ENCODE peak calls at places on chromosomes 5 and 9, in five cellular contexts. I is Peyer's patch, T is mesendoderm, Z is adrenal gland, O is body of pancreas. D is an unnamed sample.

GRCh38 chr5:118687085-118687484 is 301.3 kb downstream of the DTWD2 start:
- DNase-seq in I (no peak), T (no peak), Z (no peak), O (no peak), D (no peak)

GRCh38 chr9:89600831-89601230 is 4.0 kb upstream of the GADD45G start:
- DNase-seq in I (no peak), T (no peak), Z (peak; percentile 11), O (no peak), D (no peak)

GRCh38 chr9:114855488-114855887 is 49.6 kb upstream of the TNFSF15 start:
- DNase-seq in I (no peak), T (no peak), Z (no peak), O (no peak), D (no peak)

GRCh38 chr5:180180198-180180820 is 28.7 kb downstream of the RASGEF1C start:
- DNase-seq in I (no peak), T (no peak), Z (no peak), O (no peak), D (peak; percentile 32)

GRCh38 chr5:31962321-31962720 is 211.8 kb downstream of the GOLPH3 start:
- DNase-seq in I (no peak), T (peak; percentile 57), Z (no peak), O (no peak), D (no peak)

GRCh38 chr9:109709881-109710280 is 70.1 kb upstream of the PALM2AKAP2 start:
- DNase-seq in I (no peak), T (no peak), Z (no peak), O (no peak), D (no peak)

GRCh38 chr5:97167435-97167834 is 15.6 kb downstream of the RIOK2 start:
- DNase-seq in I (no peak), T (no peak), Z (no peak), O (no peak), D (no peak)

GRCh38 chr5:87367243-87367642 is 45.5 kb downstream of the CCNH start:
- DNase-seq in I (no peak), T (no peak), Z (no peak), O (peak; percentile 39), D (no peak)

GRCh38 chr9:113634597-113635515 is 171.3 kb downstream of the RGS3 start:
- DNase-seq in I (no peak), T (peak; percentile 86), Z (peak; percentile 7), O (no peak), D (no peak)

GRCh38 chr9:116144555-116144954 is 9.0 kb upstream of the PAPPA start:
- DNase-seq in I (no peak), T (no peak), Z (no peak), O (no peak), D (no peak)

GRCh38 chr5:67998709-67999251 is 216.8 kb upstream of the PIK3R1 start:
- DNase-seq in I (no peak), T (peak; percentile 24), Z (peak; percentile 81), O (peak; percentile 76), D (peak; percentile 87)

GRCh38 chr5:89572696-89573095 is 689.7 kb upstream of the MEF2C start:
- DNase-seq in I (no peak), T (peak; percentile 13), Z (no peak), O (no peak), D (no peak)

GRCh38 chr9:12958279-12958678 is 183.5 kb downstream of the LURAP1L start:
- DNase-seq in I (no peak), T (peak; percentile 41), Z (no peak), O (no peak), D (no peak)

GRCh38 chr5:16712178-16712577 is 95.4 kb upstream of the RETREG1 start:
- DNase-seq in I (no peak), T (no peak), Z (no peak), O (no peak), D (no peak)

GRCh38 chr9:2413196-2413840 is 208.3 kb upstream of the VLDLR start:
- DNase-seq in I (no peak), T (no peak), Z (no peak), O (peak; percentile 77), D (no peak)

GRCh38 chr5:142364251-142365145 is 39.7 kb upstream of the SPRY4 start:
- DNase-seq in I (peak; percentile 28), T (peak; percentile 53), Z (peak; percentile 62), O (no peak), D (no peak)

GRCh38 chr9:138052635-138053320 is 175.2 kb downstream of the CACNA1B start:
- DNase-seq in I (no peak), T (no peak), Z (no peak), O (no peak), D (no peak)

GRCh38 chr9:15180124-15180523 is 126.9 kb downstream of the TTC39B start:
- DNase-seq in I (no peak), T (no peak), Z (no peak), O (no peak), D (no peak)

GRCh38 chr5:82551220-82551619 is 273.1 kb upstream of the RPS23 start:
- DNase-seq in I (no peak), T (no peak), Z (no peak), O (no peak), D (no peak)

GRCh38 chr5:1799602-1800469 is at the start of gene MRPL36:
- DNase-seq in I (peak; percentile 94), T (peak; percentile 95), Z (peak; percentile 94), O (peak; percentile 95), D (peak; percentile 92)

GRCh38 chr5:167639761-167640160 is 651.7 kb upstream of the WWC1 start:
- DNase-seq in I (no peak), T (no peak), Z (no peak), O (no peak), D (no peak)

GRCh38 chr9:127539982-127540663 is 72.0 kb upstream of the STXBP1 start:
- DNase-seq in I (no peak), T (no peak), Z (no peak), O (peak; percentile 80), D (no peak)

GRCh38 chr5:16812448-16812847 is 123.6 kb downstream of the MYO10 start:
- DNase-seq in I (no peak), T (no peak), Z (no peak), O (no peak), D (no peak)

GRCh38 chr5:173888473-173889135 is 455 bp downstream of the CPEB4 start:
- DNase-seq in I (no peak), T (peak; percentile 26), Z (no peak), O (no peak), D (no peak)

GRCh38 chr5:173885481-173886010 is 2.6 kb upstream of the CPEB4 start:
- DNase-seq in I (peak; percentile 38), T (peak; percentile 55), Z (peak; percentile 38), O (no peak), D (no peak)

GRCh38 chr5:173890195-173890951 is 2.2 kb downstream of the CPEB4 start:
- DNase-seq in I (no peak), T (peak; percentile 57), Z (peak; percentile 70), O (no peak), D (no peak)

GRCh38 chr5:173886157-173886556 is 2.0 kb upstream of the CPEB4 start:
- DNase-seq in I (no peak), T (no peak), Z (no peak), O (no peak), D (no peak)

GRCh38 chr5:173887610-173888472 is at the start of gene CPEB4:
- DNase-seq in I (peak; percentile 100), T (peak; percentile 100), Z (peak; percentile 100), O (peak; percentile 100), D (peak; percentile 100)
- H3K4me1 ChIP-seq in I (peaks cover 17% of the 10 kb centered on the region), T (peaks cover 1% of the 10 kb centered on the region), Z (no peaks in the 10 kb centered on the region), O (peaks cover 19% of the 10 kb centered on the region), D (no peaks in the 10 kb centered on the region)

DNA sequence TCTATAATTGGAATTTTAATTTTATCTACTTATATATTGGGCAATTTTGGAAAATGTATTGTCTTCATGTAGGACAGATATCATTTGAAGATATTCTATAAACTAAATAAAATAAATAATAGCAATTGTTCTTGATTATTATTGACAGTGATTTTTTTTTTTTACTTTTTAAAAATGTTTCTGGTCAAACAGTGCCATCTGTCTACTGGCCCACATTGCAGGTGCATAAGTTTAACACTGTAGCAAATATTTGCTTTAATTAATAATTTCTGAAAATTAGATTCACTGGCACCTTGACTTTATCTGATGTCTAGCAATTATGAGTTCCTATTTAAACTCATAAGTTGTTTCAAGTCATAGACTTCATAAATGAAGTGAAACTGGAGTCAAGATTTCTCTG is 41.1 kb upstream of the ISOC1 start:
- DNase-seq in I (no peak), T (no peak), Z (no peak), O (no peak), D (no peak)
- H3K36me3 ChIP-seq in I (no peaks in the 10 kb centered on the region), T (no peaks in the 10 kb centered on the region), Z (no peaks in the 10 kb centered on the region), O (no peaks in the 10 kb centered on the region), D (no peaks in the 10 kb centered on the region)

DNA sequence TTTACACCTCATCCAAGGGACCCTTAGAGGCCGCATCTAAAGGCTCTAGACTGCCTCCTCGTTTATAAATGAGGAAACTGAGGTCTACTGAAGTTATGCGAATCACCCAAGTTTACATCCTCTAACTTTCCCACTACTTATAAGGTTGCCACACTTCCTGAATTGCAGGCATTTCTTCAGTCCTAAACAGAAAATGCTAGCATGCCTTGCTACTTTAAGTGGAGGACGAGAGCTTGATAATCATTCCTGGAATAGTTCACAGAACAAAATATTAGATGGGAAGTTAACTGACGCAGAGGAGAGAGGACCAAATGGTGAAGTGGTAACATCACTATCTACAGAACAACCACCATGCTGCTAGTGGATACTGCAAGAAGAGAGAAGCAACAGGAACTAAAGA is 85.8 kb downstream of the GNAQ start:
- DNase-seq in I (no peak), T (no peak), Z (no peak), O (no peak), D (no peak)
- H3K4me1 ChIP-seq in I (no peaks in the 10 kb centered on the region), T (peaks cover 9% of the 10 kb centered on the region), Z (no peaks in the 10 kb centered on the region), O (peaks cover 43% of the 10 kb centered on the region), D (no peaks in the 10 kb centered on the region)

GRCh38 chr9:122307925-122308324 is 43.2 kb downstream of the MRRF start:
- DNase-seq in I (no peak), T (no peak), Z (peak; percentile 34), O (no peak), D (no peak)

GRCh38 chr9:122302541-122302940 is 37.9 kb downstream of the MRRF start:
- DNase-seq in I (no peak), T (no peak), Z (no peak), O (no peak), D (no peak)

GRCh38 chr9:122309861-122310260 is 45.2 kb downstream of the MRRF start:
- DNase-seq in I (no peak), T (no peak), Z (no peak), O (no peak), D (no peak)

DNA sequence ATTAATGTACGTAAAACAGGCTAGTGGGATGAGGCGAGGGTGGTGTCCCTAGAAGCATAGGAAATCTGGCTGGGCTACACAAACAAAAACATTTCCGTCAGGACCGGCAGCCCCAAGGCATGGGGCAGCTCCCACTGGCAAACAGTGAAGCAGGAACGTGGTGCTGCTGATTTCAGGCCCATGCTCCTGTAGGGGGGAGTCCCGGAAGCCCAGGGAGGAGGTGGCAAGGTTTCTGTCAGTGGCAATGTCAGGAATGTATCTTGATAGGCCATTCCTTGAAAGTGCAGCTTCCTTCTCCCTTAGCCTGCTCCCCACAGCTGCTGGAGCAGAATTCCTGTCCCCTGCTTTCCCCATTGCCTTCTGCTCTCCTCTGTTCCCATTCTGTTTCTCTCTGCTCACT is 42.4 kb downstream of the MRRF start:
- DNase-seq in I (no peak), T (peak; percentile 57), Z (no peak), O (no peak), D (no peak)
- H3K36me3 ChIP-seq in I (no peaks in the 10 kb centered on the region), T (no peaks in the 10 kb centered on the region), Z (no peaks in the 10 kb centered on the region), O (no peaks in the 10 kb centered on the region), D (peaks cover 57% of the 10 kb centered on the region)

GRCh38 chr9:92954886-92955285 is 7.6 kb downstream of the FGD3 start:
- DNase-seq in I (no peak), T (no peak), Z (no peak), O (no peak), D (no peak)
- H3K4me1 ChIP-seq in I (peaks cover 14% of the 10 kb centered on the region), T (no peaks in the 10 kb centered on the region), Z (no peaks in the 10 kb centered on the region), O (no peaks in the 10 kb centered on the region), D (no peaks in the 10 kb centered on the region)

GRCh38 chr5:55575815-55576583 is 41.2 kb upstream of the PLPP1 start:
- DNase-seq in I (no peak), T (no peak), Z (no peak), O (no peak), D (no peak)
- H3K36me3 ChIP-seq in I (no peaks in the 10 kb centered on the region), T (no peaks in the 10 kb centered on the region), Z (no peaks in the 10 kb centered on the region), O (no peaks in the 10 kb centered on the region), D (no peaks in the 10 kb centered on the region)

D was measured in right atrium auricular region.